ENCODE peak calls at places on chromosomes 11 and 22, in seven cellular contexts. Q, A, F, K, H, O and U are unnamed samples.

GRCh38 chr22:36211237-36211881 is 9.8 kb upstream of the APOL4 start:
- DNase-seq in Q (peak), A (no peak), F (no peak), K (no peak), H (no peak), O (no peak), U (peak)

GRCh38 chr22:22848364-22848866 is 39.2 kb upstream of the IGLL5 start:
- DNase-seq in Q (peak), A (peak), F (peak), K (peak), H (peak), O (peak), U (peak)

GRCh38 chr11:100581318-100581717 is 105.8 kb upstream of the ARHGAP42 start:
- DNase-seq in Q (no peak), A (no peak), F (no peak), K (no peak), H (peak), O (no peak), U (no peak)

GRCh38 chr11:22634897-22635629 is 9.4 kb upstream of the FANCF start:
- DNase-seq in Q (peak), A (no peak), F (no peak), K (no peak), H (no peak), O (no peak), U (peak)

GRCh38 chr11:92304271-92304670 is 79.7 kb downstream of the FAT3 start:
- DNase-seq in Q (no peak), A (no peak), F (no peak), K (no peak), H (no peak), O (no peak), U (no peak)

GRCh38 chr22:43477151-43477725 is 65.4 kb downstream of the MPPED1 start:
- DNase-seq in Q (no peak), A (no peak), F (no peak), K (no peak), H (no peak), O (no peak), U (no peak)

GRCh38 chr11:289706-290620 is 1.0 kb downstream of the PGGHG start:
- DNase-seq in Q (no peak), A (no peak), F (no peak), K (no peak), H (no peak), O (no peak), U (no peak)

GRCh38 chr11:125943661-125944349 is 2.0 kb upstream of the VSIG10L2 start:
- DNase-seq in Q (no peak), A (no peak), F (no peak), K (no peak), H (no peak), O (no peak), U (no peak)

GRCh38 chr11:10293423-10294288 is at the start of gene SBF2:
- DNase-seq in Q (peak), A (peak), F (peak), K (peak), H (no peak), O (peak), U (peak)

GRCh38 chr11:9530020-9530628 is 43.3 kb upstream of the WEE1 start:
- DNase-seq in Q (no peak), A (no peak), F (no peak), K (no peak), H (no peak), O (no peak), U (no peak)

GRCh38 chr11:126048198-126048597 is 14.5 kb downstream of the CDON start:
- DNase-seq in Q (no peak), A (no peak), F (no peak), K (no peak), H (no peak), O (no peak), U (no peak)

GRCh38 chr22:21755855-21756284 is 20.3 kb upstream of the YPEL1 start:
- DNase-seq in Q (no peak), A (no peak), F (no peak), K (no peak), H (no peak), O (no peak), U (no peak)

GRCh38 chr11:20388096-20389055 is 860 bp downstream of the PRMT3 start:
- DNase-seq in Q (no peak), A (no peak), F (no peak), K (no peak), H (peak), O (no peak), U (no peak)

GRCh38 chr11:109027851-109028250 is 363.0 kb downstream of the DDX10 start:
- DNase-seq in Q (no peak), A (no peak), F (no peak), K (no peak), H (no peak), O (no peak), U (no peak)

GRCh38 chr22:19510919-19511341 is 13.3 kb downstream of the CLDN5 start:
- DNase-seq in Q (no peak), A (no peak), F (no peak), K (no peak), H (no peak), O (no peak), U (no peak)

GRCh38 chr22:23070418-23071162 is at the start of gene GNAZ:
- DNase-seq in Q (no peak), A (peak), F (no peak), K (peak), H (no peak), O (no peak), U (peak)